ENCODE peak calls at places on chromosomes 2 and 18, in five cellular contexts. H, V, D, C and K are unnamed samples.

GRCh38 chr2:235636471-235637005 is 142.7 kb downstream of the AGAP1 start:
- DNase-seq in D (no peak), H (no peak), V (no peak), C (no peak), K (no peak)

GRCh38 chr2:190407246-190407661 is 901 bp upstream of the MFSD6 start:
- DNase-seq in V (no peak), H (no peak), C (no peak), D (no peak), K (no peak)

GRCh38 chr2:163757811-163758210 is 22.0 kb upstream of the FIGN start:
- DNase-seq in H (no peak), V (no peak), D (no peak), C (no peak), K (no peak)

GRCh38 chr18:22387787-22388186 is 29.9 kb downstream of the CTAGE1 start:
- DNase-seq in V (no peak), D (no peak), C (no peak), H (no peak), K (no peak)

GRCh38 chr18:79393626-79394401 is 1.9 kb upstream of the NFATC1 start:
- DNase-seq in V (no peak), C (peak; percentile 28), D (peak; percentile 93), H (peak; percentile 66), K (peak; percentile 87)

GRCh38 chr2:50754514-50754913 is 277.4 kb downstream of the NRXN1 start:
- DNase-seq in C (no peak), D (no peak), V (no peak), H (no peak), K (no peak)

GRCh38 chr2:120517790-120518469 is 172.0 kb downstream of the INHBB start:
- DNase-seq in V (no peak), D (no peak), H (no peak), C (no peak), K (no peak)

GRCh38 chr2:40240067-40240466 is 211.8 kb downstream of the SLC8A1 start:
- DNase-seq in H (no peak), C (no peak), V (no peak), D (peak; percentile 76), K (peak; percentile 78)

GRCh38 chr2:236572482-236572881 is 2.9 kb downstream of the ACKR3 start:
- DNase-seq in C (no peak), D (peak; percentile 56), V (no peak), H (no peak), K (no peak)

GRCh38 chr2:132670961-132671781 is 1.2 kb upstream of the LYPD1 start:
- DNase-seq in H (peak; percentile 33), V (no peak), C (no peak), D (no peak), K (peak; percentile 92)

GRCh38 chr2:132668189-132668833 is 1.7 kb downstream of the LYPD1 start:
- DNase-seq in V (no peak), C (no peak), D (no peak), H (no peak), K (no peak)

GRCh38 chr2:132668986-132669853 is 785 bp downstream of the LYPD1 start:
- DNase-seq in V (no peak), H (peak; percentile 14), C (no peak), D (no peak), K (peak; percentile 20)

GRCh38 chr2:132670104-132670960 is at the start of gene LYPD1:
- DNase-seq in D (peak; percentile 13), V (no peak), H (peak; percentile 64), C (no peak), K (peak; percentile 70)

DNA sequence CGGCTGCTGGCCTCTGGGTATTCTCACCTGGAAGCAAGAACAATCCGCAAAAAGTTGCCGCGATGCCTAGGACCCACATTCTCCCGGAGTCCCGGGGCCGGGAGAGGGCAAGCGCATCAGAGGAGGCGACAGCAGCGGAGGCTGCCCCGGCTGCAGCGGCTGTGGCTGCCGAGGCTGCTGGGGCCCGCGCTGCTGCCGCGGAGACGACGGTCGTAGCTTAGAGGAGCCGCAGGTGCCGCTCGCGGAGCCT is 226 bp downstream of the LYPD1 start:
- DNase-seq in H (peak; percentile 37), D (no peak), V (no peak), C (no peak), K (no peak)
- H3K27ac ChIP-seq in H (no peak overlapping the region), D (no peak overlapping the region), V (no peak overlapping the region), C (no peak overlapping the region), K (no peak overlapping the region)

GRCh38 chr2:152542344-152542994 is 174.8 kb downstream of the PRPF40A start:
- DNase-seq in D (no peak), C (peak; percentile 40), H (no peak), V (no peak), K (no peak)
- H3K27ac ChIP-seq in D (peak overlapping the region; percentile 84), C (peak overlapping the region; percentile 41), H (peak overlapping the region; percentile 78), V (no peak overlapping the region), K (peak overlapping the region; percentile 75)

GRCh38 chr18:56470679-56471345 is 167.6 kb downstream of the TXNL1 start:
- DNase-seq in H (no peak), C (no peak), D (peak; percentile 11), V (no peak), K (no peak)
- H3K27ac ChIP-seq in H (no peak overlapping the region), C (no peak overlapping the region), D (no peak overlapping the region), V (no peak overlapping the region), K (no peak overlapping the region)

GRCh38 chr2:181959508-181959907 is 26.1 kb upstream of the PPP1R1C start:
- DNase-seq in V (no peak), H (no peak), D (no peak), C (no peak), K (no peak)

GRCh38 chr2:181954538-181954883 is 31.1 kb upstream of the PPP1R1C start:
- DNase-seq in H (no peak), C (no peak), D (no peak), V (no peak), K (peak; percentile 25)

GRCh38 chr2:181955010-181955409 is 30.6 kb upstream of the PPP1R1C start:
- DNase-seq in D (no peak), V (no peak), C (no peak), H (peak; percentile 24), K (peak; percentile 34)

GRCh38 chr2:181953773-181954537 is 31.7 kb upstream of the PPP1R1C start:
- DNase-seq in H (peak; percentile 80), V (no peak), C (peak; percentile 70), D (peak; percentile 23), K (peak; percentile 19)

DNA sequence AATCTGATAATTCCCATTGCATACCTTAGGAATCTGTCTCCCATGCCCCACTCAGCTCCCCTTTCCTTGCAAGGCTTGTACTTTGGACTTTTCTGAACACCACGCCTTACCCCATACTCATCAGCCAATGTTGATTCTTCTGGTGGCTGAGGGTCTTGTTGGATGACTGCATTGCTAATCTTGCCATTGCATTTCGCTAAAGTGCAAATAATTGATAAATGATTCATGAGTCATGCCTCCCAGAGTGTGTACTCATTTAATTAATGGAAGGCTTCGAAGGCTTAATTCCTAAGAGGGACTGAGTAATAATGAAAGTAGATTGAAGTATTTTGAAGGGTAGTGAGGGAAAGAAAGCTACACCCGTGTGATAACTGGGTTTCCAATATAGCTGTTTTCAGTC is 28.0 kb upstream of the PPP1R1C start:
- DNase-seq in D (no peak), V (no peak), H (no peak), C (no peak), K (no peak)
- H3K27ac ChIP-seq in D (no peak overlapping the region), V (no peak overlapping the region), H (no peak overlapping the region), C (no peak overlapping the region), K (no peak overlapping the region)